ENCODE peak calls at places on chromosomes 7 and 10, in four cellular contexts. T is CD4-positive, alpha-beta T cell; R is mucosa of descending colon; K is heart left ventricle. G is an unnamed sample.

GRCh38 chr7:37062460-37062859 is 338.2 kb upstream of the AOAH start:
- DNase-seq in T (no peak), R (no peak), K (no peak), G (no peak)

GRCh38 chr7:36372156-36372555 is 17.5 kb upstream of the ANLN start:
- DNase-seq in T (no peak), R (no peak), K (no peak), G (no peak)

GRCh38 chr7:150631084-150631824 is 931 bp downstream of the GIMAP6 start:
- DNase-seq in T (peak; percentile 58), R (peak; percentile 18), K (peak; percentile 74), G (no peak)

GRCh38 chr10:121138112-121138860 is 287.1 kb downstream of the WDR11 start:
- DNase-seq in T (no peak), R (no peak), K (no peak), G (no peak)

GRCh38 chr7:129401968-129402860 is 32.0 kb upstream of the STRIP2 start:
- DNase-seq in T (no peak), R (no peak), K (no peak), G (no peak)

GRCh38 chr10:122279725-122280141 is 8.6 kb downstream of the BTBD16 start:
- DNase-seq in T (no peak), R (peak; percentile 46), K (no peak), G (no peak)

GRCh38 chr7:135121868-135122267 is 26.0 kb upstream of the TMEM140 start:
- DNase-seq in T (no peak), R (no peak), K (peak; percentile 73), G (no peak)

GRCh38 chr10:95169522-95169921 is 24.5 kb upstream of the ACSM6 start:
- DNase-seq in T (no peak), R (no peak), K (no peak), G (no peak)

GRCh38 chr7:51033722-51034530 is 251.2 kb upstream of the GRB10 start:
- DNase-seq in T (no peak), R (no peak), K (no peak), G (no peak)

GRCh38 chr7:111730476-111731300 is 168.4 kb upstream of the IMMP2L start:
- DNase-seq in T (no peak), R (no peak), K (no peak), G (no peak)

GRCh38 chr7:114820993-114821945 is 100.6 kb upstream of the MDFIC start:
- DNase-seq in T (no peak), R (no peak), K (no peak), G (no peak)

GRCh38 chr7:140249036-140249806 is 72.4 kb upstream of the KDM7A start:
- DNase-seq in T (no peak), R (no peak), K (no peak), G (no peak)

GRCh38 chr7:150431839-150432658 is 18.4 kb upstream of the GIMAP8 start:
- DNase-seq in T (no peak), R (no peak), K (no peak), G (no peak)

GRCh38 chr10:131777921-131778320 is 122.9 kb upstream of the PPP2R2D start:
- DNase-seq in T (no peak), R (no peak), K (no peak), G (no peak)

GRCh38 chr7:73830618-73830871 is 251 bp upstream of the CLDN4 start:
- DNase-seq in T (no peak), R (no peak), K (peak; percentile 17), G (no peak)

GRCh38 chr10:126137557-126138221 is 241.3 kb downstream of the FANK1 start:
- DNase-seq in T (no peak), R (no peak), K (no peak), G (no peak)

GRCh38 chr7:136687693-136688322 is 180.6 kb upstream of the CHRM2 start:
- DNase-seq in T (no peak), R (peak; percentile 6), K (no peak), G (no peak)

GRCh38 chr7:30474893-30475292 is 3.7 kb downstream of the NOD1 start:
- DNase-seq in T (no peak), R (no peak), K (no peak), G (no peak)

GRCh38 chr10:96406091-96406490 is 47.3 kb upstream of the OPALIN start:
- DNase-seq in T (no peak), R (no peak), K (no peak), G (no peak)

GRCh38 chr10:102393411-102394078 is 2.0 kb upstream of the NFKB2 start:
- DNase-seq in T (no peak), R (no peak), K (no peak), G (no peak)
- TF ChIP-seq CTCF in T (peak; percentile 87), R (peak; percentile 84), K (peak; percentile 99), G (peak; percentile 89)

DNA sequence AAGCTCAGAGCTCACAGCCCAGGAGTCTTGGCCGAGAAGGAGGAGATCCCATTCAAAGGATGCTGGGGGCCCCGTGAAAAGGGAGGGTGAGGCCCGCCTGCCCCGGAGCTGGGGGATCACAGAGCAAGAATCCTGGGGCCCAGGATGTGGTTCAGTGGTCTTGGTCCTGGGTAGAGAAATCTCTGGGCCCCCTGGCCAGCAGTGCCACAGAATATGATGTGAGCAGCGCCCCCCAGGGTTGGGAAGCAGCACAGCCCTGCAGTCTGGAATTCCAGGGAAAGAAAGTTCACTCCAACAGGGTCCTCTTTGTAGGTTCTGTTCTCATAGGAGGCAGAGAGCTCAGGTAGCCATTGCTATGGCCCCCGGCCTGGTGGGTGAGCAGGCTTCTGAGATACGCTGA is 77.6 kb upstream of the GNA12 start:
- DNase-seq in T (no peak), R (no peak), K (peak; percentile 46), G (no peak)
- TF ChIP-seq CTCF in T (no peak), R (no peak), K (peak; percentile 17), G (no peak)

DNA sequence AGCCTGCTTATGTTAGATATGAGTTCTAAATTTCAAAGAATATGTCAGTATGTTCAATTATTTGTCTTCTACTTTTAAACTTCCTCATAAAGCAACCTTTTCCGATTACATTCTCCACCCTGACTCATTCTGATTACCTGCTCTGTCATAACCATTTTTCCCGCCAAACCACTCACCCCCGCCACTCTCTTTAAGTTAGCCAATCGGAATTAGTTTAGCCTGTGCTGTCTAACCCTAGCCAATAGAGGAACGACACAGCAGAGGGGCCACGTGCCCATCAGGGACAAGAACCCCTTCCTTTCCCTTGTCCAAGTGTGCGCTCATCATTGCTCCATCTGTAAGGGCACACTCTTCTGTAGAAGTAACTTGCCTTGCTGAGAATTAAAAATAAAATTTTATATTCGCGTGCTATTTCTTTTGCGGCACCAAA is 91.4 kb downstream of the CCDC71L start:
- DNase-seq in T (no peak), R (no peak), K (no peak), G (no peak)
- TF ChIP-seq CTCF in T (no peak), R (no peak), K (no peak), G (no peak)

GRCh38 chr7:84614821-84615506 is 420.4 kb upstream of the SEMA3A start:
- DNase-seq in T (no peak), R (no peak), K (no peak), G (no peak)
- TF ChIP-seq CTCF in T (no peak), R (no peak), K (no peak), G (no peak)

DNA sequence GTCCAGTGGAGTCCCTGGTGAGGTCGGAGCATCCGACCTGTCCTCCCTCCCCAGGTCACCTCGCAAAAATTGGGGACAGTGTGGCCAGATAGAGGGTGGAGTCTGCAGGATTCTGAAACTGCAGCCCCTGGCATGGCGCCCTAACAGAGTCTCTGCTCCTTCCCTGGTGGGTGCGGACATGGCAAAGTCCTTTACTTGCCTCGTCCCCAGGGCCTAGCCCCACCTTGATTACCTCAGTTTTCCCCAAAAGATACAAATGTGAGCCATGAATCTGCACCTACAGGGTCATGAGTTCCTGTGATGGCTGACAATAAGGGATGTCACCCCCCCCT is 47.7 kb downstream of the NPVF start:
- DNase-seq in T (no peak), R (no peak), K (no peak), G (no peak)
- TF ChIP-seq CTCF in T (peak; percentile 65), R (no peak), K (peak; percentile 18), G (peak; percentile 13)

G was measured in natural killer cell.